ENCODE peak calls at places on chromosomes 3 and 15, in five cellular contexts. One of them, this sample, is unnamed.

GRCh38 chr3:147493666-147494065 is 84.5 kb downstream of the ZIC1 start:
- DNase-seq in CD4-positive, CD25-positive, alpha-beta regulatory T cell: no peak
- DNase-seq in mammary epithelial cell: no peak
- DNase-seq in GM23248: no peak
- DNase-seq in PC-9: no peak
- DNase-seq in this sample: no peak

GRCh38 chr15:66603301-66604179 is 37.7 kb upstream of the LCTL start:
- DNase-seq in mammary epithelial cell: peak; percentile 17
- DNase-seq in PC-9: no peak
- DNase-seq in GM23248: peak; percentile 79
- DNase-seq in CD4-positive, CD25-positive, alpha-beta regulatory T cell: peak; percentile 33
- DNase-seq in this sample: peak; percentile 42

GRCh38 chr15:89731275-89731674 is 19.8 kb downstream of the MESP1 start:
- DNase-seq in PC-9: no peak
- DNase-seq in CD4-positive, CD25-positive, alpha-beta regulatory T cell: no peak
- DNase-seq in mammary epithelial cell: no peak
- DNase-seq in GM23248: no peak
- DNase-seq in this sample: no peak

GRCh38 chr3:153970735-153971347 is 150.3 kb upstream of the ARHGEF26 start:
- DNase-seq in mammary epithelial cell: no peak
- DNase-seq in GM23248: peak; percentile 31
- DNase-seq in CD4-positive, CD25-positive, alpha-beta regulatory T cell: no peak
- DNase-seq in PC-9: no peak
- DNase-seq in this sample: no peak

GRCh38 chr15:50945725-50946124 is 37.2 kb downstream of the AP4E1 start:
- DNase-seq in CD4-positive, CD25-positive, alpha-beta regulatory T cell: no peak
- DNase-seq in mammary epithelial cell: peak; percentile 35
- DNase-seq in GM23248: peak; percentile 31
- DNase-seq in PC-9: no peak
- DNase-seq in this sample: no peak

GRCh38 chr3:42690191-42690590 is 4.9 kb downstream of the KLHL40 start:
- DNase-seq in CD4-positive, CD25-positive, alpha-beta regulatory T cell: no peak
- DNase-seq in GM23248: no peak
- DNase-seq in PC-9: no peak
- DNase-seq in mammary epithelial cell: no peak
- DNase-seq in this sample: no peak

GRCh38 chr3:22720596-22720995 is 482.5 kb upstream of the UBE2E2 start:
- DNase-seq in mammary epithelial cell: no peak
- DNase-seq in PC-9: no peak
- DNase-seq in GM23248: no peak
- DNase-seq in CD4-positive, CD25-positive, alpha-beta regulatory T cell: no peak
- DNase-seq in this sample: no peak

GRCh38 chr15:36501063-36501678 is 78.3 kb upstream of the CDIN1 start:
- DNase-seq in mammary epithelial cell: peak; percentile 63
- DNase-seq in GM23248: peak; percentile 77
- DNase-seq in PC-9: no peak
- DNase-seq in CD4-positive, CD25-positive, alpha-beta regulatory T cell: no peak
- DNase-seq in this sample: peak; percentile 62

GRCh38 chr15:67753901-67754300 is 71.4 kb upstream of the SKOR1 start:
- DNase-seq in PC-9: no peak
- DNase-seq in CD4-positive, CD25-positive, alpha-beta regulatory T cell: no peak
- DNase-seq in mammary epithelial cell: no peak
- DNase-seq in GM23248: no peak
- DNase-seq in this sample: no peak

GRCh38 chr3:107627962-107628542 is 105.3 kb downstream of the BBX start:
- DNase-seq in CD4-positive, CD25-positive, alpha-beta regulatory T cell: no peak
- DNase-seq in GM23248: peak; percentile 18
- DNase-seq in PC-9: no peak
- DNase-seq in mammary epithelial cell: no peak
- DNase-seq in this sample: no peak

GRCh38 chr3:138673641-138674040 is 65.1 kb downstream of the FAIM start:
- DNase-seq in PC-9: no peak
- DNase-seq in GM23248: peak; percentile 6
- DNase-seq in CD4-positive, CD25-positive, alpha-beta regulatory T cell: no peak
- DNase-seq in mammary epithelial cell: peak; percentile 57
- DNase-seq in this sample: no peak

GRCh38 chr3:195122261-195122660 is 148.7 kb downstream of the XXYLT1 start:
- DNase-seq in mammary epithelial cell: no peak
- DNase-seq in CD4-positive, CD25-positive, alpha-beta regulatory T cell: no peak
- DNase-seq in PC-9: no peak
- DNase-seq in GM23248: no peak
- DNase-seq in this sample: no peak

GRCh38 chr15:45326776-45327175 is 51.6 kb downstream of the GATM start:
- DNase-seq in PC-9: no peak
- DNase-seq in mammary epithelial cell: no peak
- DNase-seq in CD4-positive, CD25-positive, alpha-beta regulatory T cell: no peak
- DNase-seq in GM23248: no peak
- DNase-seq in this sample: no peak

GRCh38 chr3:134239538-134239937 is 11.1 kb downstream of the RYK start:
- DNase-seq in PC-9: no peak
- DNase-seq in CD4-positive, CD25-positive, alpha-beta regulatory T cell: no peak
- DNase-seq in mammary epithelial cell: no peak
- DNase-seq in GM23248: peak; percentile 74
- DNase-seq in this sample: no peak

GRCh38 chr3:107367353-107367752 is 9.9 kb upstream of the CCDC54 start:
- DNase-seq in CD4-positive, CD25-positive, alpha-beta regulatory T cell: no peak
- DNase-seq in mammary epithelial cell: peak; percentile 72
- DNase-seq in GM23248: peak; percentile 77
- DNase-seq in PC-9: peak; percentile 80
- DNase-seq in this sample: no peak

GRCh38 chr3:190319660-190320059 is 2.6 kb downstream of the CLDN1 start:
- DNase-seq in GM23248: no peak
- DNase-seq in mammary epithelial cell: peak; percentile 99
- DNase-seq in CD4-positive, CD25-positive, alpha-beta regulatory T cell: no peak
- DNase-seq in PC-9: peak; percentile 88
- DNase-seq in this sample: no peak

GRCh38 chr15:52136471-52136993 is 24.0 kb upstream of the BCL2L10 start:
- DNase-seq in CD4-positive, CD25-positive, alpha-beta regulatory T cell: no peak
- DNase-seq in GM23248: no peak
- DNase-seq in mammary epithelial cell: no peak
- DNase-seq in PC-9: no peak
- DNase-seq in this sample: no peak

GRCh38 chr3:159418571-159419526 is 569.8 kb upstream of the IL12A start:
- DNase-seq in PC-9: peak; percentile 91
- DNase-seq in mammary epithelial cell: peak; percentile 40
- DNase-seq in CD4-positive, CD25-positive, alpha-beta regulatory T cell: no peak
- DNase-seq in GM23248: peak; percentile 60
- DNase-seq in this sample: no peak

GRCh38 chr15:39336926-39337325 is 244.0 kb upstream of the THBS1 start:
- DNase-seq in mammary epithelial cell: no peak
- DNase-seq in PC-9: no peak
- DNase-seq in CD4-positive, CD25-positive, alpha-beta regulatory T cell: no peak
- DNase-seq in GM23248: peak; percentile 9
- DNase-seq in this sample: no peak

DNA sequence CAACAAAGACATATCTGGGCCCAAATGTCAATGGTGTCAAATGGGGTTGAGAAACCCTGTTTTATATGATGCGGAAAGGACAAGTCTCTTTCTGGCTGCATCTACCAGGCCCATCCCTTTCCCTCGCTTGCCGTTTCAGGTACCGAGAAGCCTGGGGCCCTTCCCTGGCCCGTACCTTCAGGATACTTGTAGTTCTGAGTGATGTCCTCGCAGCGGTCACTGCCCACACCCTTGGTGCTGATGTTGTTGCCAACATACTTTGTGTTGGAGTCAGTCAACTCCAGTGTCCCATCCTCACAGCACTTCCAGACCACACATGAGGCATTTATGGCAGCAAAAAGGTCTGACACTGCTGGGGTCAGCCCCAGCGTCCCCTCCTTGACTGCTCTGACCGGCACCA is 13.8 kb downstream of the EPB42 start:
- DNase-seq in CD4-positive, CD25-positive, alpha-beta regulatory T cell: no peak
- DNase-seq in PC-9: no peak
- DNase-seq in GM23248: no peak
- DNase-seq in mammary epithelial cell: no peak
- DNase-seq in this sample: no peak
- H3K27ac ChIP-seq in CD4-positive, CD25-positive, alpha-beta regulatory T cell: no peak overlapping the region
- H3K27ac ChIP-seq in PC-9: no peak overlapping the region
- H3K27ac ChIP-seq in GM23248: no peak overlapping the region
- H3K27ac ChIP-seq in mammary epithelial cell: no peak overlapping the region
- H3K27ac ChIP-seq in this sample: no peak overlapping the region

DNA sequence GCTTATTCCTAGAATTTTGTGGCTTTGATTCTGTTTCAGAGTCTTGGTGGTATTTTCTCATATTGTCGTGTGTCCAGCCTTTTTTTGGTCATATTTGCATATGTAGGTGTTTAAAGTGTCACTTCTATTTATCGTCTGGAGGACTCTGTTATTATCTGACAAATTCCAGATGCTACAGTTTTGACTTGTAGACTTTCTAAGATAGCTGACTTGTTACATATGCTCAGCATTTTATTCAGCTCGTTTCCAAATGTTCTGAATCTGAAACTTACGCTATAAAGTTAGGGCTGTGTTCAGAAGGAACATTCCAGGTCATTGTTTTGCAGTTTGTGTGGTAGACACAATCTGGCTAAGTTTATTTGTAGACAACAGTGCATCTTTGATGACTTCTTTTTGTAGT is 1.9 kb downstream of the PPP4R2 start:
- DNase-seq in GM23248: no peak
- DNase-seq in mammary epithelial cell: no peak
- DNase-seq in CD4-positive, CD25-positive, alpha-beta regulatory T cell: no peak
- DNase-seq in PC-9: no peak
- DNase-seq in this sample: no peak
- H3K27ac ChIP-seq in GM23248: peak overlapping the region; percentile 88
- H3K27ac ChIP-seq in mammary epithelial cell: peak overlapping the region; percentile 18
- H3K27ac ChIP-seq in CD4-positive, CD25-positive, alpha-beta regulatory T cell: peak overlapping the region; percentile 95
- H3K27ac ChIP-seq in PC-9: no peak overlapping the region
- H3K27ac ChIP-seq in this sample: peak overlapping the region; percentile 18

GRCh38 chr3:57169106-57169505 is 4.0 kb upstream of the IL17RD start:
- DNase-seq in mammary epithelial cell: no peak
- DNase-seq in GM23248: no peak
- DNase-seq in PC-9: no peak
- DNase-seq in CD4-positive, CD25-positive, alpha-beta regulatory T cell: no peak
- DNase-seq in this sample: no peak
- H3K27ac ChIP-seq in mammary epithelial cell: no peak overlapping the region
- H3K27ac ChIP-seq in GM23248: no peak overlapping the region
- H3K27ac ChIP-seq in PC-9: no peak overlapping the region
- H3K27ac ChIP-seq in CD4-positive, CD25-positive, alpha-beta regulatory T cell: no peak overlapping the region
- H3K27ac ChIP-seq in this sample: no peak overlapping the region

GRCh38 chr15:58287891-58288290 is 143.9 kb upstream of the LIPC start:
- DNase-seq in GM23248: no peak
- DNase-seq in CD4-positive, CD25-positive, alpha-beta regulatory T cell: no peak
- DNase-seq in mammary epithelial cell: no peak
- DNase-seq in PC-9: no peak
- DNase-seq in this sample: no peak

GRCh38 chr15:58284293-58284692 is 146.1 kb downstream of the AQP9 start:
- DNase-seq in GM23248: no peak
- DNase-seq in mammary epithelial cell: no peak
- DNase-seq in CD4-positive, CD25-positive, alpha-beta regulatory T cell: no peak
- DNase-seq in PC-9: no peak
- DNase-seq in this sample: no peak

GRCh38 chr15:58286541-58286940 is 145.2 kb upstream of the LIPC start:
- DNase-seq in PC-9: no peak
- DNase-seq in GM23248: no peak
- DNase-seq in CD4-positive, CD25-positive, alpha-beta regulatory T cell: no peak
- DNase-seq in mammary epithelial cell: peak; percentile 72
- DNase-seq in this sample: no peak

GRCh38 chr15:58285212-58285920 is 146.4 kb upstream of the LIPC start:
- DNase-seq in GM23248: no peak
- DNase-seq in CD4-positive, CD25-positive, alpha-beta regulatory T cell: no peak
- DNase-seq in PC-9: no peak
- DNase-seq in mammary epithelial cell: no peak
- DNase-seq in this sample: no peak

GRCh38 chr15:58285921-58286278 is 145.9 kb upstream of the LIPC start:
- DNase-seq in PC-9: no peak
- DNase-seq in CD4-positive, CD25-positive, alpha-beta regulatory T cell: no peak
- DNase-seq in GM23248: no peak
- DNase-seq in mammary epithelial cell: no peak
- DNase-seq in this sample: no peak
- H3K27ac ChIP-seq in PC-9: no peak overlapping the region
- H3K27ac ChIP-seq in CD4-positive, CD25-positive, alpha-beta regulatory T cell: no peak overlapping the region
- H3K27ac ChIP-seq in GM23248: no peak overlapping the region
- H3K27ac ChIP-seq in mammary epithelial cell: peak overlapping the region; percentile 66
- H3K27ac ChIP-seq in this sample: no peak overlapping the region

DNA sequence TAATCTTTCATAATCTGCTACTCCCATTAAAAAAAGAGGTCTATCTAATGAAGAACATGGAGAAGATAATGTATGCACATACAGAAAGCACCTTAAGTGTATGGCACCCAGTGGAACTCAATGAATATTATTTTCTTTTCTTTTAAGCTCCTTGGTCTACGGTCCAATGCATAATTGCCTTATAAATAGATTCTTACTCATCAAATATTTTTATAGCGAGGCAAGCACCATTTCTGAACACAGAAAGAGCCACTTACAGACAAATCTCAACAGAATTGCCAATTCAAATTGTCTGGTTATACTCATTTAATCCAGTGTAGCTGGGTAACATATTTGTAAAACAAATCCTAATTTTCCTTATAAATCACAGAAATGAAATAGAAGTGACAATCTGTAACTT is 6.3 kb downstream of the PDZRN3 start:
- DNase-seq in GM23248: peak; percentile 66
- DNase-seq in PC-9: no peak
- DNase-seq in mammary epithelial cell: no peak
- DNase-seq in CD4-positive, CD25-positive, alpha-beta regulatory T cell: no peak
- DNase-seq in this sample: no peak
- H3K27ac ChIP-seq in GM23248: no peak overlapping the region
- H3K27ac ChIP-seq in PC-9: no peak overlapping the region
- H3K27ac ChIP-seq in mammary epithelial cell: no peak overlapping the region
- H3K27ac ChIP-seq in CD4-positive, CD25-positive, alpha-beta regulatory T cell: no peak overlapping the region
- H3K27ac ChIP-seq in this sample: no peak overlapping the region

GRCh38 chr3:149653564-149653963 is 4.3 kb downstream of the WWTR1 start:
- DNase-seq in GM23248: no peak
- DNase-seq in CD4-positive, CD25-positive, alpha-beta regulatory T cell: no peak
- DNase-seq in PC-9: no peak
- DNase-seq in mammary epithelial cell: no peak
- DNase-seq in this sample: no peak
- H3K27ac ChIP-seq in GM23248: peak overlapping the region; percentile 87
- H3K27ac ChIP-seq in CD4-positive, CD25-positive, alpha-beta regulatory T cell: no peak overlapping the region
- H3K27ac ChIP-seq in PC-9: peak overlapping the region; percentile 40
- H3K27ac ChIP-seq in mammary epithelial cell: no peak overlapping the region
- H3K27ac ChIP-seq in this sample: no peak overlapping the region

GRCh38 chr3:177378168-177378567 is 180.9 kb upstream of the TBL1XR1 start:
- DNase-seq in GM23248: no peak
- DNase-seq in PC-9: no peak
- DNase-seq in CD4-positive, CD25-positive, alpha-beta regulatory T cell: no peak
- DNase-seq in mammary epithelial cell: no peak
- DNase-seq in this sample: no peak
- H3K27ac ChIP-seq in GM23248: no peak overlapping the region
- H3K27ac ChIP-seq in PC-9: no peak overlapping the region
- H3K27ac ChIP-seq in CD4-positive, CD25-positive, alpha-beta regulatory T cell: no peak overlapping the region
- H3K27ac ChIP-seq in mammary epithelial cell: no peak overlapping the region
- H3K27ac ChIP-seq in this sample: no peak overlapping the region

DNA sequence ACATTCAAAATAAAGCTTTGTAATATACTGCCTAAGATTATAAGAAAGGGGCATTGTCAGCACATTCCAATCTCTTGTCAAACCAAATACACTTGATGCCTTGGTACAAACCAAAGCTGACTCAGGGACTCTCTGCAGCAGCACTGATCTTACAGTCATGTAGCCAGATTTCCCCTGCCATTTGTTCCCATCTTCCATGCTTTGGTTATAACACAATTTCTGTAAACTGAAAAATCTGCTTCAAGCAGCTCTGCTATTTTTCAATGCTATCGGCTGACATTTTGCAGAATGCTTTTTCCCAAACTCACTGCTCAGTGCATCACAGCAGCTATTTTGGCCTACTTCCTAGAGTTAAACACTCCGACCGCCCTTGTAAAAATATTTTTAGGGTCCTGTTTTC is 18.2 kb downstream of the PLOD2 start:
- DNase-seq in GM23248: peak; percentile 60
- DNase-seq in CD4-positive, CD25-positive, alpha-beta regulatory T cell: no peak
- DNase-seq in mammary epithelial cell: no peak
- DNase-seq in PC-9: no peak
- DNase-seq in this sample: no peak
- H3K27ac ChIP-seq in GM23248: no peak overlapping the region
- H3K27ac ChIP-seq in CD4-positive, CD25-positive, alpha-beta regulatory T cell: no peak overlapping the region
- H3K27ac ChIP-seq in mammary epithelial cell: no peak overlapping the region
- H3K27ac ChIP-seq in PC-9: no peak overlapping the region
- H3K27ac ChIP-seq in this sample: no peak overlapping the region